ENCODE peak calls at places on chromosome 14, in nine cellular contexts. A is endothelial cell of umbilical vein, M is GM20000, G is hepatocyte, I is omental fat pad, C is GM10248, U is foreskin fibroblast, Y is right lobe of liver, R is IMR-90. O is an unnamed sample.

GRCh38 chr14:97380539-97380941 is 583.4 kb downstream of the VRK1 start:
- DNase-seq in A (no peak), M (no peak), G (peak; percentile 33), I (no peak), C (no peak), U (no peak), Y (no peak), R (no peak), O (no peak)

GRCh38 chr14:86739761-86740160 is 1209.8 kb downstream of the FLRT2 start:
- DNase-seq in A (no peak), M (no peak), G (no peak), I (no peak), C (no peak), U (no peak), Y (no peak), R (no peak), O (no peak)

GRCh38 chr14:99166506-99166905 is 105.5 kb downstream of the BCL11B start:
- DNase-seq in A (no peak), M (no peak), G (no peak), I (no peak), C (no peak), U (no peak), Y (no peak), R (no peak), O (no peak)

GRCh38 chr14:72613196-72613974 is 280.5 kb downstream of the DPF3 start:
- DNase-seq in A (peak; percentile 54), M (no peak), G (peak; percentile 52), I (peak; percentile 40), C (no peak), U (peak; percentile 54), Y (peak; percentile 92), R (no peak), O (no peak)

GRCh38 chr14:87894920-87895319 is 98.1 kb downstream of the GALC start:
- DNase-seq in A (no peak), M (no peak), G (no peak), I (no peak), C (no peak), U (no peak), Y (no peak), R (no peak), O (no peak)

GRCh38 chr14:96058606-96059200 is 19.5 kb downstream of the C14orf132 start:
- DNase-seq in A (no peak), M (no peak), G (no peak), I (no peak), C (no peak), U (no peak), Y (no peak), R (no peak), O (no peak)

GRCh38 chr14:97995038-97995437 is 1197.9 kb downstream of the VRK1 start:
- DNase-seq in A (no peak), M (no peak), G (no peak), I (no peak), C (no peak), U (no peak), Y (no peak), R (no peak), O (no peak)

GRCh38 chr14:101992708-101993107 is 28.3 kb downstream of the DYNC1H1 start:
- DNase-seq in A (no peak), M (peak; percentile 72), G (no peak), I (no peak), C (peak; percentile 72), U (no peak), Y (no peak), R (no peak), O (peak; percentile 69)

GRCh38 chr14:32698831-32699230 is 239.8 kb upstream of the NPAS3 start:
- DNase-seq in A (no peak), M (no peak), G (no peak), I (no peak), C (no peak), U (peak; percentile 32), Y (no peak), R (peak; percentile 22), O (no peak)

GRCh38 chr14:21275261-21275858 is 4.5 kb upstream of the RPGRIP1 start:
- DNase-seq in A (no peak), M (no peak), G (no peak), I (no peak), C (no peak), U (no peak), Y (no peak), R (no peak), O (no peak)

GRCh38 chr14:58641509-58641908 is 3.7 kb downstream of the DACT1 start:
- DNase-seq in A (no peak), M (no peak), G (no peak), I (no peak), C (no peak), U (no peak), Y (no peak), R (no peak), O (no peak)
- TF ChIP-seq CTCF in A (no peak), M (no peak), G (peak; percentile 10), I (no peak), C (no peak), U (no peak), Y (no peak), R (peak; percentile 4), O (peak; percentile 22)

GRCh38 chr14:81464253-81465001 is 64.3 kb upstream of the STON2 start:
- DNase-seq in A (peak; percentile 79), M (peak; percentile 75), G (peak; percentile 80), I (no peak), C (peak; percentile 66), U (peak; percentile 44), Y (no peak), R (peak; percentile 64), O (peak; percentile 71)
- TF ChIP-seq CTCF in A (peak; percentile 68), M (peak; percentile 75), G (peak; percentile 95), I (no peak), C (peak; percentile 83), U (peak; percentile 84), Y (peak; percentile 86), R (peak; percentile 92), O (peak; percentile 84)

GRCh38 chr14:47919334-47919846 is 244.0 kb upstream of the MDGA2 start:
- DNase-seq in A (no peak), M (no peak), G (no peak), I (no peak), C (no peak), U (no peak), Y (no peak), R (no peak), O (no peak)

GRCh38 chr14:47917344-47917954 is 242.0 kb upstream of the MDGA2 start:
- DNase-seq in A (peak; percentile 33), M (no peak), G (peak; percentile 61), I (no peak), C (no peak), U (peak; percentile 0), Y (no peak), R (peak; percentile 13), O (peak; percentile 8)

GRCh38 chr14:47921133-47921532 is 245.7 kb upstream of the MDGA2 start:
- DNase-seq in A (no peak), M (no peak), G (no peak), I (no peak), C (no peak), U (no peak), Y (no peak), R (no peak), O (no peak)

GRCh38 chr14:47919994-47920393 is 244.6 kb upstream of the MDGA2 start:
- DNase-seq in A (no peak), M (no peak), G (no peak), I (no peak), C (no peak), U (no peak), Y (no peak), R (no peak), O (no peak)
- TF ChIP-seq CTCF in A (no peak), M (no peak), G (no peak), I (no peak), C (no peak), U (no peak), Y (no peak), R (no peak), O (no peak)

GRCh38 chr14:78697341-78697740 is 527.2 kb downstream of the NRXN3 start:
- DNase-seq in A (peak; percentile 46), M (peak; percentile 10), G (peak; percentile 20), I (no peak), C (no peak), U (peak; percentile 6), Y (no peak), R (peak; percentile 26), O (peak; percentile 8)

GRCh38 chr14:78704965-78705364 is 534.8 kb downstream of the NRXN3 start:
- DNase-seq in A (no peak), M (no peak), G (no peak), I (no peak), C (no peak), U (no peak), Y (no peak), R (no peak), O (no peak)

GRCh38 chr14:78701246-78701645 is 531.1 kb downstream of the NRXN3 start:
- DNase-seq in A (no peak), M (no peak), G (no peak), I (no peak), C (no peak), U (no peak), Y (no peak), R (peak; percentile 25), O (no peak)

GRCh38 chr14:78698991-78699390 is 528.8 kb downstream of the NRXN3 start:
- DNase-seq in A (no peak), M (no peak), G (no peak), I (no peak), C (no peak), U (no peak), Y (no peak), R (no peak), O (no peak)

GRCh38 chr14:78700236-78700635 is 530.1 kb downstream of the NRXN3 start:
- DNase-seq in A (no peak), M (no peak), G (no peak), I (no peak), C (no peak), U (no peak), Y (no peak), R (no peak), O (no peak)
- TF ChIP-seq CTCF in A (peak; percentile 2), M (no peak), G (no peak), I (no peak), C (no peak), U (no peak), Y (no peak), R (no peak), O (no peak)

GRCh38 chr14:54366726-54367707 is 29.8 kb upstream of the CDKN3 start:
- DNase-seq in A (peak; percentile 69), M (peak; percentile 50), G (peak; percentile 80), I (no peak), C (peak; percentile 28), U (peak; percentile 57), Y (peak; percentile 38), R (peak; percentile 70), O (no peak)
- TF ChIP-seq CTCF in A (peak; percentile 67), M (peak; percentile 34), G (peak; percentile 63), I (no peak), C (peak; percentile 73), U (peak; percentile 81), Y (peak; percentile 10), R (peak; percentile 76), O (peak; percentile 57)